ENCODE peak calls at places on chromosomes 6 and 20, in nine cellular contexts. T is lower lobe of right lung, V is HFF-Myc, D is tibial nerve, H is AG04450, A is heart right ventricle, N is A549, C is fibroblast of pulmonary artery, I is choroid plexus epithelial cell. O is an unnamed sample.

GRCh38 chr6:3226422-3227362 is 761 bp downstream of the TUBB2B start:
- DNase-seq in T (no peak), V (no peak), D (no peak), H (no peak), A (no peak), N (no peak), C (no peak), I (no peak), O (no peak)

GRCh38 chr6:117194978-117195377 is 70.4 kb upstream of the VGLL2 start:
- DNase-seq in T (no peak), V (no peak), D (no peak), H (no peak), A (no peak), N (no peak), C (no peak), I (no peak), O (no peak)

GRCh38 chr6:163940705-163941470 is 526.4 kb downstream of the QKI start:
- DNase-seq in T (no peak), V (no peak), D (no peak), H (no peak), A (no peak), N (no peak), C (peak), I (no peak), O (no peak)

GRCh38 chr20:59787186-59787890 is 146.1 kb downstream of the SYCP2 start:
- DNase-seq in T (no peak), V (no peak), D (no peak), H (no peak), A (no peak), N (no peak), C (no peak), I (no peak), O (no peak)

GRCh38 chr20:41139227-41140093 is 2.1 kb downstream of the PLCG1 start:
- DNase-seq in T (no peak), V (no peak), D (no peak), H (no peak), A (no peak), N (no peak), C (no peak), I (no peak), O (no peak)

GRCh38 chr6:169073311-169073710 is 180.3 kb downstream of the THBS2 start:
- DNase-seq in T (no peak), V (no peak), D (no peak), H (peak), A (no peak), N (no peak), C (peak), I (peak), O (peak)

GRCh38 chr6:17640477-17640917 is 40.4 kb downstream of the FAM8A1 start:
- DNase-seq in T (no peak), V (no peak), D (no peak), H (no peak), A (no peak), N (peak), C (peak), I (peak), O (peak)

GRCh38 chr6:145814035-145814500 is 527 bp downstream of the FBXO30 start:
- DNase-seq in T (peak), V (no peak), D (no peak), H (no peak), A (peak), N (peak), C (no peak), I (no peak), O (peak)

GRCh38 chr6:25054469-25054868 is 118.7 kb upstream of the RIPOR2 start:
- DNase-seq in T (no peak), V (no peak), D (no peak), H (peak), A (no peak), N (no peak), C (peak), I (peak), O (peak)

GRCh38 chr6:121550491-121551010 is 115.1 kb downstream of the GJA1 start:
- DNase-seq in T (no peak), V (no peak), D (no peak), H (no peak), A (no peak), N (no peak), C (no peak), I (no peak), O (no peak)

GRCh38 chr20:36305602-36306556 is at the start of gene DLGAP4:
- DNase-seq in T (no peak), V (no peak), D (no peak), H (no peak), A (no peak), N (no peak), C (no peak), I (no peak), O (no peak)

GRCh38 chr6:134373282-134373922 is 55.5 kb upstream of the SGK1 start:
- DNase-seq in T (peak), V (no peak), D (no peak), H (peak), A (peak), N (peak), C (peak), I (peak), O (peak)

GRCh38 chr20:59779656-59780380 is 153.6 kb downstream of the SYCP2 start:
- DNase-seq in T (no peak), V (no peak), D (no peak), H (no peak), A (no peak), N (no peak), C (no peak), I (no peak), O (no peak)

GRCh38 chr20:2330090-2330695 is 34.4 kb downstream of the TGM3 start:
- DNase-seq in T (no peak), V (no peak), D (no peak), H (no peak), A (no peak), N (no peak), C (no peak), I (no peak), O (peak)

GRCh38 chr20:18288748-18289705 is 700 bp downstream of the ZNF133 start:
- DNase-seq in T (no peak), V (no peak), D (no peak), H (no peak), A (no peak), N (no peak), C (peak), I (peak), O (no peak)

GRCh38 chr6:134190883-134191282 is 127.0 kb downstream of the SGK1 start:
- DNase-seq in T (no peak), V (no peak), D (no peak), H (no peak), A (no peak), N (no peak), C (no peak), I (no peak), O (no peak)

GRCh38 chr6:134936927-134937326 is 13.0 kb downstream of the ALDH8A1 start:
- DNase-seq in T (no peak), V (peak), D (no peak), H (peak), A (no peak), N (peak), C (peak), I (peak), O (peak)

GRCh38 chr20:62111148-62111547 is 11.1 kb upstream of the LSM14B start:
- DNase-seq in T (no peak), V (no peak), D (no peak), H (no peak), A (no peak), N (no peak), C (no peak), I (no peak), O (no peak)

GRCh38 chr6:125748534-125749111 is 809 bp upstream of the HEY2 start:
- DNase-seq in T (no peak), V (no peak), D (no peak), H (no peak), A (no peak), N (no peak), C (no peak), I (peak), O (no peak)

GRCh38 chr6:53641348-53641747 is 24.2 kb downstream of the KLHL31 start:
- DNase-seq in T (no peak), V (no peak), D (no peak), H (no peak), A (no peak), N (no peak), C (no peak), I (no peak), O (no peak)

GRCh38 chr20:3068986-3069900 is 2.2 kb upstream of the OXT start:
- DNase-seq in T (no peak), V (no peak), D (no peak), H (no peak), A (no peak), N (peak), C (no peak), I (no peak), O (no peak)

GRCh38 chr20:24842591-24843442 is 106.3 kb upstream of the CST7 start:
- DNase-seq in T (no peak), V (no peak), D (no peak), H (no peak), A (no peak), N (no peak), C (peak), I (no peak), O (no peak)

GRCh38 chr6:70998148-70998547 is 41.3 kb upstream of the B3GAT2 start:
- DNase-seq in T (no peak), V (no peak), D (no peak), H (no peak), A (no peak), N (no peak), C (no peak), I (no peak), O (no peak)

GRCh38 chr6:71510057-71510713 is 221.6 kb downstream of the OGFRL1 start:
- DNase-seq in T (no peak), V (peak), D (no peak), H (peak), A (peak), N (peak), C (peak), I (peak), O (peak)

GRCh38 chr20:4509825-4510522 is 211.7 kb upstream of the PRND start:
- DNase-seq in T (no peak), V (no peak), D (no peak), H (no peak), A (no peak), N (peak), C (peak), I (peak), O (no peak)

GRCh38 chr20:54140927-54141566 is 32.7 kb downstream of the CYP24A1 start:
- DNase-seq in T (no peak), V (no peak), D (no peak), H (no peak), A (no peak), N (peak), C (peak), I (peak), O (no peak)

GRCh38 chr6:13249817-13250216 is 78.5 kb downstream of the TBC1D7 start:
- DNase-seq in T (no peak), V (no peak), D (no peak), H (no peak), A (no peak), N (no peak), C (no peak), I (no peak), O (no peak)

DNA sequence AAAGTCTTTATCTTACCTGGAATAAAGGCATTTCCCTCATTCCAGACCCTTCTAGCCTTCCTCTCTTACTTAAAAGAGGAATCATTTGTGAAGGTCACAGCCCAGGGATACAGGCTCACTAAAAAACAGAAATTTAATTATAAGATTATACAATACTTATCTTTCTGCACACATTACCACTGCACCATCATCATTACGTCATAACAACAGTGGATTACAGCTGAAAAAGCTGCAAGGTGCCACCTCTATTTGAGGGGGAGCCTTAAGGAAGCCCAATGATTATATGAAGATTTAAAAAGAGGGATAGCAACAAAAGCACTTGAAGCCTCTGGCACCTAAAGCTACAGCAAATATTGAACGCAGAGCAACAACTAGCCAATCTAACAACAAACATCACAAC is 452.9 kb upstream of the EYS start:
- DNase-seq in T (no peak), V (no peak), D (no peak), H (no peak), A (no peak), N (no peak), C (no peak), I (no peak), O (no peak)
- H3K4me3 ChIP-seq in T (no peak), V (no peak), D (no peak), H (no peak), A (no peak), N (no peak), C (no peak), I (no peak), O (no peak)

GRCh38 chr6:6694825-6695710 is 106.5 kb downstream of the LY86 start:
- DNase-seq in T (peak), V (no peak), D (peak), H (no peak), A (peak), N (no peak), C (no peak), I (no peak), O (no peak)

GRCh38 chr6:6697620-6698019 is 109.1 kb downstream of the LY86 start:
- DNase-seq in T (no peak), V (no peak), D (no peak), H (no peak), A (no peak), N (no peak), C (no peak), I (no peak), O (no peak)

GRCh38 chr6:6696867-6697531 is 108.5 kb downstream of the LY86 start:
- DNase-seq in T (peak), V (no peak), D (no peak), H (no peak), A (peak), N (peak), C (peak), I (peak), O (no peak)

GRCh38 chr6:6695711-6696048 is 107.2 kb downstream of the LY86 start:
- DNase-seq in T (no peak), V (no peak), D (no peak), H (no peak), A (no peak), N (no peak), C (peak), I (no peak), O (no peak)

DNA sequence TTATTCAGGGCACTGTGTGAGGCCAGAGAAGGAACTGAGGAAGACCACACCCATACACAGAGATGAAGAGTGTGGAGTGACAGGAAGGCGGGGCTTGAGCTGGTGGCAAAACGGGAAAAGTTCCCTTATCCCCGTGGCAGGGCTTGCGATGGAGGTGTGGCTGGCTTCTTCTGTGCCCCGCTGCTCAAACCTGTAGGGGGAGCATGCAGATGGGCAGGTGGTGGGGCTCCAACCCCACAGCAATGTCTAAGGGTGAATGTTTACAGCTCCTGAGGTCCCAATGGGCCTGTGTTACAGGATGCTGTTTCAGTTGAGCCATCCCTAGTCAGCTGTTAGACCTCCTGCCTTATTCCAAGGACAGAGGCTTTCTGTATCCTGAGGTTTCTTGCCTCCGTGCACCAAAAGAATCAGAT is 105.9 kb downstream of the LY86 start:
- DNase-seq in T (peak), V (no peak), D (no peak), H (no peak), A (no peak), N (no peak), C (no peak), I (no peak), O (no peak)
- TF ChIP-seq CTCF in T (peak), V (no peak), D (no peak), H (no peak), A (peak), N (no peak), C (no peak), I (no peak), O (no peak)

GRCh38 chr20:46073443-46073842 is 16.3 kb downstream of the NCOA5 start:
- DNase-seq in T (no peak), V (no peak), D (no peak), H (no peak), A (no peak), N (no peak), C (no peak), I (no peak), O (no peak)
- H3K4me3 ChIP-seq in T (no peak), V (no peak), D (no peak), H (no peak), A (no peak), N (no peak), C (no peak), I (no peak), O (no peak)

GRCh38 chr6:137698636-137699035 is 168.4 kb upstream of the TNFAIP3 start:
- DNase-seq in T (no peak), V (no peak), D (no peak), H (no peak), A (no peak), N (no peak), C (no peak), I (no peak), O (no peak)

GRCh38 chr6:137700751-137701477 is 166.1 kb upstream of the TNFAIP3 start:
- DNase-seq in T (no peak), V (no peak), D (peak), H (no peak), A (no peak), N (no peak), C (peak), I (no peak), O (no peak)

GRCh38 chr6:137696765-137697164 is 170.3 kb upstream of the TNFAIP3 start:
- DNase-seq in T (no peak), V (no peak), D (no peak), H (no peak), A (no peak), N (no peak), C (no peak), I (no peak), O (no peak)

GRCh38 chr6:137699036-137699683 is 167.9 kb upstream of the TNFAIP3 start:
- DNase-seq in T (no peak), V (no peak), D (no peak), H (no peak), A (no peak), N (no peak), C (no peak), I (no peak), O (no peak)

GRCh38 chr6:137697267-137697938 is 169.7 kb upstream of the TNFAIP3 start:
- DNase-seq in T (no peak), V (peak), D (no peak), H (peak), A (no peak), N (peak), C (peak), I (no peak), O (no peak)
- TF ChIP-seq CTCF in T (no peak), V (no peak), D (no peak), H (no peak), A (no peak), N (no peak), C (no peak), I (no peak), O (no peak)

GRCh38 chr6:27234576-27234975 is 12.9 kb upstream of the PRSS16 start:
- DNase-seq in T (no peak), V (no peak), D (no peak), H (no peak), A (no peak), N (no peak), C (no peak), I (no peak), O (no peak)
- H3K4me3 ChIP-seq in T (no peak), V (peak), D (no peak), H (peak), A (no peak), N (peak), C (peak), I (no peak), O (no peak)

GRCh38 chr6:41677430-41678045 is 39.3 kb downstream of the MDFI start:
- DNase-seq in T (no peak), V (no peak), D (no peak), H (no peak), A (no peak), N (no peak), C (no peak), I (no peak), O (no peak)

GRCh38 chr6:41676406-41676805 is 38.1 kb downstream of the MDFI start:
- DNase-seq in T (no peak), V (no peak), D (no peak), H (no peak), A (no peak), N (no peak), C (no peak), I (no peak), O (no peak)

GRCh38 chr6:41679696-41680095 is 41.4 kb downstream of the MDFI start:
- DNase-seq in T (no peak), V (no peak), D (no peak), H (no peak), A (no peak), N (no peak), C (no peak), I (no peak), O (no peak)

GRCh38 chr6:41680182-41680965 is 42.1 kb downstream of the MDFI start:
- DNase-seq in T (no peak), V (no peak), D (no peak), H (no peak), A (no peak), N (no peak), C (no peak), I (no peak), O (no peak)

GRCh38 chr6:41678511-41679084 is 40.3 kb downstream of the MDFI start:
- DNase-seq in T (no peak), V (no peak), D (no peak), H (no peak), A (no peak), N (no peak), C (no peak), I (no peak), O (no peak)
- TF ChIP-seq CTCF in T (no peak), V (no peak), D (no peak), H (no peak), A (no peak), N (no peak), C (no peak), I (no peak), O (no peak)

O was measured in AG09309.